ENCODE peak calls at places on chromosomes 3 and 15, in nine cellular contexts. W is K562, G is caudate nucleus, J is vagina, T is brain microvascular endothelial cell, V is foreskin keratinocyte, A is A549, R is neural progenitor cell, U is GM23248. P is an unnamed sample.

GRCh38 chr3:64878372-64878771 is 190.6 kb upstream of the ADAMTS9 start:
- DNase-seq in W (no peak), G (no peak), J (no peak), T (no peak), V (peak; percentile 80), A (no peak), R (no peak), U (peak; percentile 42), P (peak; percentile 33)

GRCh38 chr3:128577711-128578110 is 72.9 kb downstream of the RPN1 start:
- DNase-seq in W (peak; percentile 38), G (no peak), J (no peak), T (no peak), V (no peak), A (no peak), R (peak; percentile 66), U (no peak), P (no peak)

GRCh38 chr3:29696311-29696710 is 415.4 kb downstream of the RBMS3 start:
- DNase-seq in W (no peak), G (no peak), J (no peak), T (no peak), V (no peak), A (no peak), R (no peak), U (peak; percentile 55), P (no peak)

GRCh38 chr3:171901615-171902312 is 58.6 kb downstream of the TMEM212 start:
- DNase-seq in W (no peak), G (no peak), J (no peak), T (no peak), V (no peak), A (no peak), R (no peak), U (no peak), P (no peak)

GRCh38 chr3:105253225-105253624 is 113.5 kb upstream of the ALCAM start:
- DNase-seq in W (no peak), G (no peak), J (no peak), T (no peak), V (no peak), A (no peak), R (peak; percentile 38), U (no peak), P (no peak)

GRCh38 chr15:51315726-51316125 is 22.7 kb downstream of the CYP19A1 start:
- DNase-seq in W (no peak), G (no peak), J (no peak), T (no peak), V (no peak), A (no peak), R (no peak), U (no peak), P (no peak)

GRCh38 chr15:58551084-58551763 is 119.4 kb downstream of the LIPC start:
- DNase-seq in W (no peak), G (no peak), J (peak; percentile 58), T (no peak), V (no peak), A (no peak), R (no peak), U (no peak), P (no peak)

GRCh38 chr3:112437146-112438022 is 61.9 kb downstream of the BTLA start:
- DNase-seq in W (no peak), G (no peak), J (no peak), T (peak; percentile 68), V (peak; percentile 32), A (no peak), R (peak; percentile 4), U (peak; percentile 52), P (peak; percentile 3)

GRCh38 chr15:70376929-70377691 is 279.4 kb upstream of the TLE3 start:
- DNase-seq in W (peak; percentile 18), G (no peak), J (peak; percentile 85), T (peak; percentile 5), V (peak; percentile 50), A (no peak), R (peak; percentile 42), U (peak; percentile 85), P (no peak)

GRCh38 chr3:73661262-73661661 is 36.5 kb upstream of the PDZRN3 start:
- DNase-seq in W (no peak), G (no peak), J (no peak), T (peak; percentile 59), V (peak; percentile 85), A (no peak), R (no peak), U (peak; percentile 91), P (peak; percentile 60)

DNA sequence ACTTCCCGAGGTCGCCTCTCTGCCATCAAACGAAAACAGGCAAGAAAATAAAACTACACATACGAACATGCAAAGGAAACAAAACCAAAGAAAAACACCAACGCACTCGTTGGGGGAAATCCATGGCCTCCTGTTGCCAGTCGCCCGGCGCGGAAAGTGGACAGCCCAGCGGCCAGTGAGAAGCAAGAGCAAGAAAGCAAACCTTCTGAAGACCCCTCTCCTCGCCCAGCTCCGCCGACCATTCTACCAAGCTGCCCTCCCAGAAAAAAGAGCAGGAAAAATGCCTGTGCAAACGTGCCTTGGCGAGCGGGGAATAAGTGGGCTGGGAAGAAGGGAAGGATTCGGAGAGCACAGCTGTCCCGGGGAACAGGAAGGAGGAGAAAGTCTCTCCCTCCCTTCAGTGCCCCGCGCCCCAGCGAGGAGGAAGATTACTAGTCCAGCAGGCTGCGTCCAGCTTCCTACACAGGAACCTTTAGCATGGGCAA is 802 bp upstream of the NECTIN3 start:
- DNase-seq in W (no peak), G (peak; percentile 44), J (no peak), T (peak; percentile 74), V (peak; percentile 75), A (peak; percentile 46), R (no peak), U (peak; percentile 90), P (no peak)
- H3K27ac ChIP-seq in W (no peak overlapping the region), G (peak overlapping the region; percentile 91), J (peak overlapping the region; percentile 95), T (peak overlapping the region; percentile 82), V (no peak overlapping the region), A (peak overlapping the region; percentile 98), R (peak overlapping the region; percentile 88), U (peak overlapping the region; percentile 79), P (peak overlapping the region; percentile 27)

GRCh38 chr15:50275091-50275490 is 9.6 kb upstream of the HDC start:
- DNase-seq in W (no peak), G (no peak), J (no peak), T (no peak), V (no peak), A (no peak), R (no peak), U (no peak), P (no peak)

GRCh38 chr15:50281427-50281826 is 15.9 kb upstream of the HDC start:
- DNase-seq in W (no peak), G (no peak), J (no peak), T (no peak), V (no peak), A (no peak), R (no peak), U (no peak), P (no peak)

GRCh38 chr15:50275908-50276307 is 10.4 kb upstream of the HDC start:
- DNase-seq in W (no peak), G (no peak), J (no peak), T (no peak), V (no peak), A (no peak), R (no peak), U (no peak), P (no peak)

DNA sequence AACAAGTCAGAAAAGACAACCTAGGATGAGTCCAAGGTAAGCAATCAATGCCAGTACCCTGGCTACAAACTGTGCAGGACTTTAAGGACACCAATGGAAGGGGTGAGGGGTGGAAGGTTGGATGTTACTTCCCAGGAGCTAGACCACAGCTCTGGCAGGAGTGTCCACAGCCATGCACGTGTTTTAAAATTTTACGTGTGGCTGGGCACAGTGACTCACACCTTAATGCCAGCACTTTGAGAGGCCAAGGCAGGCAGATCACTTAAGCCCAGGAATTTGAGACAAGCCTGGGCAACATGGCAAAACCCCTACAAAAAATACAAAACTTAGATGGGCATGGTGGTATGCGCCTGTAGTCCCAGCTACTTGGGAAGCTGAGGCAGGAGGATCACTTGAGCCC is 14.7 kb upstream of the HDC start:
- DNase-seq in W (no peak), G (no peak), J (no peak), T (no peak), V (peak; percentile 78), A (no peak), R (no peak), U (no peak), P (no peak)
- H3K27ac ChIP-seq in W (no peak overlapping the region), G (no peak overlapping the region), J (no peak overlapping the region), T (no peak overlapping the region), V (no peak overlapping the region), A (no peak overlapping the region), R (no peak overlapping the region), U (no peak overlapping the region), P (no peak overlapping the region)

GRCh38 chr15:65370885-65371284 is 6.9 kb downstream of the IGDCC3 start:
- DNase-seq in W (no peak), G (no peak), J (no peak), T (no peak), V (no peak), A (no peak), R (no peak), U (no peak), P (no peak)

GRCh38 chr15:65369651-65370050 is 8.2 kb downstream of the IGDCC3 start:
- DNase-seq in W (no peak), G (no peak), J (no peak), T (no peak), V (no peak), A (no peak), R (no peak), U (no peak), P (no peak)

GRCh38 chr15:65368646-65369045 is 9.2 kb downstream of the IGDCC3 start:
- DNase-seq in W (no peak), G (no peak), J (no peak), T (no peak), V (no peak), A (no peak), R (peak; percentile 49), U (no peak), P (no peak)

GRCh38 chr15:65368300-65368617 is 9.5 kb downstream of the IGDCC3 start:
- DNase-seq in W (no peak), G (no peak), J (no peak), T (no peak), V (no peak), A (no peak), R (peak; percentile 90), U (no peak), P (no peak)

DNA sequence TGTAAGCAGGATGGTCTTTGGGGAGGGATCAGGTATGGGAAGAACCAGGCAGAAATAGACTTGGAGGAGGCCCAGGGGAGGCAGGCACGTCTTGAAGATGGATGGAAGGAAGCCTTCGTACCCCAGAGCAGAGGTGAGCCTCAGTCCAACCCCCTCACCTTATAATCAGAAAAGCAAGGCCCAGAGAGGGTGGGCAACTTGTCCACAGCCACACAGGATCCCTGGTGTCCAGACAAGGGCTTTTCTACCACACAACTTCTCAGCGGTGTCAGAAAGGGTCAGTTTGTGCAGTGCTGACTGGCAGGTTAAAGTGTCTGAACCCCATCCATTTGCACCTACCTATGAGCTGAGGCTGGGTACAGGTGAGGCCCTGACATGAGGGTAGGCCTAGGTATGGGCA is 8.7 kb downstream of the IGDCC3 start:
- DNase-seq in W (no peak), G (no peak), J (no peak), T (no peak), V (no peak), A (no peak), R (no peak), U (no peak), P (no peak)
- H3K27ac ChIP-seq in W (no peak overlapping the region), G (no peak overlapping the region), J (no peak overlapping the region), T (no peak overlapping the region), V (no peak overlapping the region), A (no peak overlapping the region), R (no peak overlapping the region), U (no peak overlapping the region), P (no peak overlapping the region)

DNA sequence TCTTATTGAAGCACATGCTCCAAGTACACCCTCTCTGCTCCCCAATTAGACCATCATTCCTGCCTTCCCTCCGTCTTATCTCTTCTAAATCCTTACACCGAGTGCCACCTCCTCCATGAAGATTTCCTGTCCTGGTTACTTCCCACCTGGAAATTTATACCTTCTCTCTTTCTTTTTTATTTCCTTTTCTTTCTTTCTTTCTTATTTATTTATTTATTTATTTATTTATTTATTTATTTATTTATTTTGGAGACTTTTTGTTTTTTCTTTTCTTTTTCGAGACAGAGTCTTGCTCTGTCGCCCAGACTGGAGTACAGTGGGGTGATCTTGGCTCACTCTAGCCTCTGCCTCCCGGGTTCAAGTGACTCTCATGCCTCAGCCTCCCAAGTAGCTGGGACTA is 45.9 kb upstream of the ABHD2 start:
- DNase-seq in W (no peak), G (no peak), J (no peak), T (no peak), V (no peak), A (no peak), R (no peak), U (no peak), P (no peak)
- H3K27ac ChIP-seq in W (no peak overlapping the region), G (no peak overlapping the region), J (no peak overlapping the region), T (no peak overlapping the region), V (no peak overlapping the region), A (no peak overlapping the region), R (no peak overlapping the region), U (no peak overlapping the region), P (no peak overlapping the region)

P was measured in epithelial cell of prostate.